ENCODE peak calls at places on chromosomes 4 and X, in ten cellular contexts. T is AG04450, S is GM23338, A is pancreas, N is A549, G is SJSA1, R is DND-41, U is adrenal gland, H is brain microvascular endothelial cell, E is colonic mucosa. F is an unnamed sample.

GRCh38 chr4:48635980-48636379 is 144.1 kb downstream of the FRYL start:
- DNase-seq in T (no peak), U (no peak), G (no peak), E (no peak), S (no peak), A (no peak), R (no peak), H (no peak), N (no peak), F (no peak)

GRCh38 chr4:5069916-5070315 is 18.6 kb downstream of the STK32B start:
- DNase-seq in A (no peak), R (no peak), T (no peak), H (no peak), N (no peak), G (no peak), U (no peak), S (no peak), E (no peak), F (no peak)

GRCh38 chr4:67909910-67910905 is 26.4 kb upstream of the TMPRSS11D start:
- DNase-seq in S (peak; percentile 28), N (peak; percentile 10), H (no peak), R (no peak), G (no peak), U (no peak), E (no peak), A (no peak), T (no peak), F (peak; percentile 27)

GRCh38 chrX:9867753-9868152 is 81.5 kb downstream of the SHROOM2 start:
- DNase-seq in H (peak; percentile 38), E (no peak), A (no peak), R (no peak), T (no peak), S (no peak), U (no peak), N (no peak), G (no peak), F (no peak)

GRCh38 chr4:34953145-34953799 is 1291.0 kb downstream of the ARAP2 start:
- DNase-seq in U (no peak), T (no peak), N (peak; percentile 76), S (peak; percentile 64), R (no peak), E (no peak), A (no peak), G (no peak), H (no peak), F (no peak)

GRCh38 chr4:155906554-155907247 is 3.2 kb downstream of the TDO2 start:
- DNase-seq in E (no peak), S (no peak), A (no peak), N (peak; percentile 16), T (peak; percentile 94), G (peak; percentile 71), U (no peak), H (peak; percentile 98), R (no peak), F (no peak)

GRCh38 chr4:124432500-124432899 is 280.0 kb downstream of the ANKRD50 start:
- DNase-seq in R (no peak), T (no peak), S (no peak), N (peak; percentile 73), G (no peak), A (no peak), U (no peak), E (no peak), H (peak; percentile 41), F (no peak)

GRCh38 chr4:94446386-94446785 is 5.4 kb upstream of the PDLIM5 start:
- DNase-seq in R (no peak), H (peak; percentile 86), G (no peak), A (no peak), N (no peak), T (peak; percentile 47), S (no peak), U (no peak), E (no peak), F (no peak)

GRCh38 chr4:152460488-152460887 is 75.4 kb downstream of the FBXW7 start:
- DNase-seq in U (no peak), R (no peak), N (peak; percentile 56), E (no peak), G (no peak), T (peak; percentile 43), H (peak; percentile 42), A (no peak), S (no peak), F (no peak)

GRCh38 chr4:3074846-3075651 is 568 bp downstream of the HTT start:
- DNase-seq in A (peak; percentile 80), R (peak; percentile 79), T (no peak), H (peak; percentile 66), G (peak; percentile 70), N (peak; percentile 54), U (peak; percentile 64), E (peak; percentile 70), S (peak; percentile 91), F (peak; percentile 25)

GRCh38 chrX:17033225-17033624 is 86.8 kb downstream of the REPS2 start:
- DNase-seq in S (no peak), T (no peak), R (no peak), N (no peak), G (no peak), U (no peak), A (no peak), E (no peak), H (no peak), F (no peak)

GRCh38 chr4:10114147-10114546 is 2.5 kb downstream of the WDR1 start:
- DNase-seq in S (no peak), G (no peak), N (no peak), A (no peak), T (no peak), E (no peak), U (no peak), H (no peak), R (no peak), F (no peak)

GRCh38 chrX:132414404-132414803 is 74.4 kb downstream of the MBNL3 start:
- DNase-seq in E (no peak), U (no peak), H (no peak), G (no peak), A (no peak), S (no peak), R (no peak), N (no peak), T (no peak), F (no peak)

GRCh38 chrX:132409780-132410556 is 78.9 kb downstream of the MBNL3 start:
- DNase-seq in G (no peak), A (no peak), N (no peak), R (no peak), S (peak; percentile 47), T (no peak), U (no peak), E (no peak), H (no peak), F (no peak)

GRCh38 chrX:132413459-132413858 is 75.4 kb downstream of the MBNL3 start:
- DNase-seq in R (no peak), H (no peak), U (no peak), S (peak; percentile 81), T (no peak), A (no peak), N (peak; percentile 3), E (no peak), G (no peak), F (no peak)

GRCh38 chrX:132411310-132411977 is 77.4 kb downstream of the MBNL3 start:
- DNase-seq in E (no peak), A (no peak), R (no peak), T (no peak), U (no peak), S (no peak), H (no peak), G (no peak), N (no peak), F (no peak)

GRCh38 chrX:132412208-132412607 is 76.6 kb downstream of the MBNL3 start:
- DNase-seq in E (no peak), U (no peak), T (no peak), R (no peak), N (no peak), G (no peak), S (peak; percentile 88), H (no peak), A (no peak), F (no peak)
- H3K4me3 ChIP-seq in E (no peak overlapping the region), U (no peak overlapping the region), T (no peak overlapping the region), R (no peak overlapping the region), N (no peak overlapping the region), G (no peak overlapping the region), S (peak overlapping the region; percentile 46), H (no peak overlapping the region), A (no peak overlapping the region), F (no peak overlapping the region)

GRCh38 chrX:13036896-13037295 is 7.5 kb downstream of the FAM9C start:
- DNase-seq in T (no peak), E (no peak), G (no peak), H (no peak), R (no peak), S (no peak), A (no peak), U (no peak), N (no peak), F (no peak)
- H3K27ac ChIP-seq in T (no peak overlapping the region), E (no peak overlapping the region), G (no peak overlapping the region), H (no peak overlapping the region), R (no peak overlapping the region), S (no peak overlapping the region), A (no peak overlapping the region), U (no peak overlapping the region), N (peak overlapping the region; percentile 46), F (no peak overlapping the region)

DNA sequence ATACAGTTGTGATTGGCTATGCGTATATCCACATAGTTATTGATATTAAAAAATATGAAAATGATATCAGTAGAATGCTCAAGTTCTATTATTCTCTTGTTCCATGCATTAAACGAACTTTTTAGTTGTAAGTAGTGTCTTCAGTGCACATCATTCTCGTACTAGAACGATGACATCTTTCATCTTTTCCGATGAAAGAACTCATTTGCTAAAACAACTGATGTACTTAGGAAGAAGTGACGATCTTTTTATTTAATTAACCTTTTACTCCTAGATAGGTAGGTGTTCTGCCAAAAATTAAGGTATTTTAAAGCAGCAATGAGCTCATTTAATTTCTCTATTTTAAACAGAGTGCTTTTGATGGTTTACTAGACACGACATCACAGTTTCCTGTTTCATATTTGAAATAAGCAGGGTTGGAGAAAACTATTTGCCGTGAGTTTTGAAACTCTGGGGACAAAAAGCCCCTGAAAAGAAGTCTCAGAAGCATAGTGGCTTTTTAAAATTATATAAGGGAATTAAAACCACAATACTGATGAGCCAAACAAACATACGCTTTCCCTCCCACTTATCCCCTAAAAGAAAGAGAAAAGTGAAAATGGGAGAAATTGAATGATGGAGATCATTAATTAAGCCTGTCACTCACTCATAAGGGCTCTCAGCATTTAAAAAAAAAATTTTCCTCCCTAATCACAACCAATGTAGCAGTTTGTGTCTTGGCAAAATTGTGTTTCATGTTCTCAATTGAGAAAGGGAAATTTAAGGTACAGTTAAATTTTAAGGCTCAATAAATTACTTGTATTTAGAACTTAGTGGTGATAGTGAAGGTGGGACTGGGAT is 25.6 kb downstream of the SPRY1 start:
- DNase-seq in R (no peak), G (no peak), A (no peak), N (no peak), T (no peak), S (no peak), H (no peak), U (no peak), E (no peak), F (peak; percentile 22)
- H3K4me3 ChIP-seq in R (no peak overlapping the region), G (no peak overlapping the region), A (no peak overlapping the region), N (no peak overlapping the region), T (peak overlapping the region; percentile 21), S (no peak overlapping the region), H (no peak overlapping the region), U (no peak overlapping the region), E (no peak overlapping the region), F (peak overlapping the region; percentile 78)

DNA sequence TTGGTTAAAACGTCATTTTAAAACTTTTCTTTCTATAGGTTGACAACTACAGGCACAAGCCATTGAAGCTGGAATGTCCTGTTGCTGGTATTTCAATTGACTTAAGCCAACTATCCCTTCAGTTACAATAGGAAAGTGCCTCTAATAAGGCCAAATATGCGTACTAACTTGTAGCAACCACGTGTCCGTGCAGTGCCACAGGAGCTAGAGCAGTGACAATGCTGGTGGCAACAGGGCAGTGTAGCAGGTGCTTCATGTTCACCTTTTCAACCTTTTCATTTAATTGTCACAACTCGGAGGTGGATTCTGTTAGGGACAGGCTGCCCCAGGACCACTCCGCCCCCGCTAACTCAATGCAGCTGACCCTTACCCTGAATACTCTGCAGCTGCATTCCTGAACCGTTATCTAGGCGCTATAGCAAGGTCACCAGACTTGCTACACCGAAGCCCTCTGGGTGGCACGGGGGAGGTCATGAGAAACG is 37.7 kb downstream of the ERVMER34-1 start:
- DNase-seq in H (no peak), R (no peak), N (no peak), G (no peak), A (no peak), S (no peak), U (peak; percentile 64), T (no peak), E (no peak), F (peak; percentile 20)
- H3K27ac ChIP-seq in H (peak overlapping the region; percentile 73), R (no peak overlapping the region), N (peak overlapping the region; percentile 97), G (no peak overlapping the region), A (peak overlapping the region; percentile 96), S (peak overlapping the region; percentile 92), U (peak overlapping the region; percentile 93), T (no peak overlapping the region), E (no peak overlapping the region), F (peak overlapping the region; percentile 87)

F was measured in CD4-positive, CD25-positive, alpha-beta regulatory T cell.